ENCODE peak calls at places on chromosomes 1 and 21, in five cellular contexts. Z is spleen, B is astrocyte of the spinal cord, F is lower lobe of right lung, G is fibroblast of lung. U is an unnamed sample.

GRCh38 chr1:169091480-169091941 is 15.0 kb upstream of the ATP1B1 start:
- DNase-seq in Z (no peak), F (no peak), G (no peak), B (no peak), U (no peak)

GRCh38 chr1:115466433-115466832 is 128.4 kb upstream of the NGF start:
- DNase-seq in B (no peak), Z (no peak), G (no peak), F (no peak), U (no peak)

GRCh38 chr1:223713546-223714420 is 1.4 kb downstream of the CAPN2 start:
- DNase-seq in Z (no peak), B (no peak), F (no peak), G (no peak), U (no peak)

GRCh38 chr1:67689267-67690017 is 4.4 kb downstream of the GADD45A start:
- DNase-seq in B (no peak), Z (no peak), F (no peak), G (no peak), U (no peak)

GRCh38 chr1:53639251-53639721 is 99.7 kb downstream of the GLIS1 start:
- DNase-seq in Z (peak), F (no peak), G (peak), B (peak), U (no peak)

GRCh38 chr1:94125551-94126514 is 4.9 kb upstream of the ABCA4 start:
- DNase-seq in F (no peak), Z (no peak), B (no peak), G (no peak), U (no peak)

GRCh38 chr1:2547210-2548067 is 8.7 kb upstream of the TNFRSF14 start:
- DNase-seq in B (no peak), Z (peak), G (no peak), F (peak), U (peak)

GRCh38 chr1:38656741-38657140 is 202.8 kb downstream of the RRAGC start:
- DNase-seq in G (no peak), Z (no peak), B (no peak), F (no peak), U (no peak)

GRCh38 chr1:232149302-232150201 is 480.4 kb downstream of the SIPA1L2 start:
- DNase-seq in G (peak), Z (no peak), F (no peak), B (peak), U (no peak)

GRCh38 chr21:15370576-15370975 is 305.8 kb upstream of the NRIP1 start:
- DNase-seq in B (no peak), G (no peak), Z (no peak), F (no peak), U (no peak)

GRCh38 chr1:212915245-212916091 is 34.9 kb upstream of the VASH2 start:
- DNase-seq in Z (no peak), F (no peak), G (peak), B (peak), U (peak)

GRCh38 chr1:205270764-205271163 is 43.0 kb downstream of the TMCC2 start:
- DNase-seq in G (peak), Z (no peak), F (no peak), B (no peak), U (no peak)

GRCh38 chr1:226064168-226064815 is 1.8 kb downstream of the H3-3A start:
- DNase-seq in G (peak), F (no peak), Z (no peak), B (peak), U (peak)

GRCh38 chr21:14875704-14876364 is 189.0 kb downstream of the NRIP1 start:
- DNase-seq in G (no peak), Z (no peak), F (no peak), B (no peak), U (no peak)

GRCh38 chr1:26190373-26190987 is at the start of gene CATSPER4:
- DNase-seq in G (no peak), B (no peak), Z (no peak), F (no peak), U (peak)

GRCh38 chr1:110956586-110956985 is 7.1 kb downstream of the LRIF1 start:
- DNase-seq in B (no peak), F (no peak), G (no peak), Z (no peak), U (no peak)

GRCh38 chr1:75643460-75643859 is 32.5 kb upstream of the SLC44A5 start:
- DNase-seq in F (no peak), B (no peak), Z (no peak), G (no peak), U (no peak)

GRCh38 chr1:28602536-28603439 is 10.7 kb downstream of the RAB42 start:
- DNase-seq in F (no peak), G (peak), Z (no peak), B (peak), U (peak)

GRCh38 chr21:33019516-33019884 is 6.2 kb upstream of the OLIG2 start:
- DNase-seq in B (no peak), G (no peak), Z (no peak), F (no peak), U (no peak)

GRCh38 chr1:208291923-208292711 is 47.9 kb upstream of the PLXNA2 start:
- DNase-seq in F (no peak), Z (no peak), B (no peak), G (peak), U (no peak)

GRCh38 chr1:94063379-94063778 is 57.6 kb downstream of the ABCA4 start:
- DNase-seq in Z (no peak), F (no peak), B (peak), G (peak), U (peak)

GRCh38 chr1:228105996-228106799 is 2.9 kb downstream of the MRPL55 start:
- DNase-seq in Z (peak), G (no peak), B (no peak), F (no peak), U (peak)

GRCh38 chr1:13587256-13588030 is 3.8 kb downstream of the PDPN start:
- DNase-seq in F (no peak), Z (no peak), B (peak), G (no peak), U (no peak)

GRCh38 chr1:54094001-54094729 is 40.8 kb downstream of the TCEANC2 start:
- DNase-seq in F (no peak), B (no peak), Z (no peak), G (no peak), U (no peak)

GRCh38 chr1:100358210-100358609 is 5.9 kb downstream of the CDC14A start:
- DNase-seq in F (no peak), B (no peak), Z (no peak), G (peak), U (peak)

GRCh38 chr1:28955930-28956552 is 41.7 kb downstream of the EPB41 start:
- DNase-seq in F (no peak), Z (no peak), B (no peak), G (peak), U (no peak)

GRCh38 chr1:85245891-85246290 is 13.6 kb downstream of the C1orf52 start:
- DNase-seq in Z (no peak), F (no peak), B (no peak), G (no peak), U (no peak)

GRCh38 chr1:228073870-228074545 is 8.5 kb upstream of the ARF1 start:
- DNase-seq in F (peak), B (no peak), G (no peak), Z (peak), U (peak)

DNA sequence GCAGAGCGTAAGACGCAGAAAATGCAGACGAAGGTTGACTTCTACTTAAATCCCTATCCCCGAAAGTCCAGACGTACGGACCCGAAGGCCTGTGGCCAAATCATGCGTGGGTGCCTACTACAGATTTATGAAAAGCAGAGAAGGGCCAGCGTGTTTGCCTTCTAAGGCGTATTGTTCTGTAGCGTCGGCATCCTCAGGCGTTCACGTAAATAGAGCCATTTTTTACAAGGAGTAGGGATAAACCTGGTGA is 241 bp upstream of the GIPC2 start:
- DNase-seq in F (no peak), B (no peak), G (no peak), Z (no peak), U (no peak)
- H3K4me3 ChIP-seq in F (peak), B (peak), G (no peak), Z (peak), U (no peak)

GRCh38 chr1:151196292-151196800 is 2.0 kb upstream of the PIP5K1A start:
- DNase-seq in G (peak), Z (peak), F (no peak), B (peak), U (peak)
- H3K4me3 ChIP-seq in G (no peak), Z (no peak), F (peak), B (no peak), U (peak)

GRCh38 chr1:43205671-43206070 is 33.5 kb downstream of the CFAP57 start:
- DNase-seq in B (peak), G (peak), Z (no peak), F (no peak), U (no peak)

GRCh38 chr1:43203859-43204258 is 31.7 kb downstream of the CFAP57 start:
- DNase-seq in B (no peak), Z (no peak), G (no peak), F (no peak), U (no peak)

GRCh38 chr1:43207229-43207853 is 35.2 kb downstream of the CFAP57 start:
- DNase-seq in B (peak), Z (no peak), F (no peak), G (no peak), U (no peak)

GRCh38 chr1:43206721-43207228 is 34.6 kb downstream of the CFAP57 start:
- DNase-seq in B (peak), F (peak), Z (no peak), G (peak), U (no peak)

DNA sequence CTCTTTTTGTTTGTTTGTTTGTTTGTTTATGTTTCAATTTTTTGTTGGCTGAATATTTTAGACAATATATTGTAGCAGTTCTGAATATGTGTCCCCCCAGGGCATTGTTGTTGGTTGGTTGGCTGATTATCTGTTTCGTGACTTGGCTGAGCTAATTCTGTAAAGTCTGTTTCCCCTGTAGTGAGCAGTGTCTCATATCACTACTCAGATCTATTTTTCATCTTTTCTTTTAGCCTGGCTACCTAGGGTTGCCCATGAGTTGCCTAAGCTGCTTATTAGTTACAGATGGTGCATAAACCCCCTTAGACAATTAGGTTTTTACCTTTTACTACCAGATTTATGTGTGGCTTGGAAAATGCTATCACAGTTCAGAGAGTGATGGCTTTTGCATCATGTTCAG is 32.3 kb downstream of the CFAP57 start:
- DNase-seq in B (no peak), G (no peak), Z (no peak), F (no peak), U (no peak)
- H3K4me3 ChIP-seq in B (no peak), G (no peak), Z (no peak), F (no peak), U (no peak)

DNA sequence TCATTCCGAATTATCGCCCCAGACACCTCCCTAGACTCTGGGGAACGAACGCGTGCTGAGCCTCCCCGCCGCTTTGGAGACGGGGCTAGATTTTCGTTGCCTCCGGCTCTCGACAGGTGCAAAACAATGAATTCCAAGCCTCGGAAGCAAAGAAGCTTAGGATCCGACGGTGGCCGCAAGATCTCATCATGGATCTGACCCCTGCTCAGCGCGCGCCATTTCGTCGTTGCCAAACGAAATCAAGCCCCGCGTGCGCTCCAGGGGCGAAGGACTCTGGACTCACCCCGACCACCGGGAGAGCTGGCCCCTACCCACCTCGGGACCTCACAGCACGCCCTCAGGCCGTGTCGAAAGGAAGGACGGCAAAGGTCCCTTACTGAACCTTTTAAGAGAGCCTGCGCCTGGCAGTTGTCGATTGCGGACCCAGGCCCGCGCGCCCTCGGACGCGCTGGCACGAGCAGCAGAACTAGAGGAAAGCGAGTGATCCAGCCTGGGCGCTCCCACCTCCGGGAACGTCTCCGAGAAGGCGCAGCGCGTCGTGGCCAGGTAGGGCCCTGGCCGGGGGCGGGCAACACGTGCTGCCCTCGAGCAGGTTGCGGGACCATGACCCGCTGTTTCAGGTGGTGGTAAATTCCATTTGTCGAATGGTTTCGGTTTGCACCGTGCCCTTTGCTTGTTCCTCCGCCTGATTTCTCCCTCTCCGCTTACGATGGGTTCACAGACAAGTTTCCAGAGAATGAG is 1.6 kb upstream of the RUNX3 start:
- DNase-seq in Z (peak), F (no peak), G (no peak), B (no peak), U (no peak)
- H3K4me3 ChIP-seq in Z (peak), F (peak), G (no peak), B (no peak), U (no peak)

DNA sequence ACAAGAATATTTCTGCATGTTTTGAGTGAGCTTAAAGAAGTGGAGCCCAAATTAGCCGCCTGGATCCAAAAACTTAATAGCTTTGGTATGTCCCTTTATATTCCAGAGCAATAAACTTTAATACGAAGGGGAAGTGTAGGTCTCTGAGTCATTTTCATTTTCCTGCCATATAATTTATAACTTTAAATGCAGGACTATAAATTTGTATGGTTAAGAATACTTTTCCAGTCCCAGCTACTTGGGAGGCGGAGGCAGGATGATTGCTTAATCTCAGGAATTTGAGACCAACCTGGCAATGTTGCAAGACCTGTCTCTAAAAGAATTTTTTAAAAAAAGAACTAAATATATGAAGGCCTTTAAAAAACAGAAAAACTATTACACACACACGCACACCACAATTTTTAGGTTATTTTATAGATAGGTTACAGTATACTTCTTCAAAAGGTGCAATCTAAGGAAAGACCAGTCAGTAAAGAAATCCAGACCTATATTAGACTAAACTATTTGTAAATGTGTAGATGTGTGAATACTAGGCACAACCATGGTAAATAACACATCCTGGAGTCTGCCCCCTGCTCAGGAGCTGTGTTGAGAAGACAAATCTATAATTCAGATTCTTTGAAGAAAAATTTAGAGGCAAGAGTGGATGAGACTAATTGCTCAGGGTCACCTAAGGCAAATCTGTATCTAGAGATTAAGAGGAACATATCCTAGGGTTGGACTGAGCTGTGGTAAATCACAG is 80.3 kb downstream of the TTC3 start:
- DNase-seq in B (peak), F (no peak), G (peak), Z (no peak), U (no peak)
- H3K4me3 ChIP-seq in B (no peak), F (no peak), G (no peak), Z (no peak), U (no peak)

GRCh38 chr1:15011160-15011559 is 142.4 kb upstream of the TMEM51 start:
- DNase-seq in B (no peak), Z (no peak), G (no peak), F (no peak), U (no peak)
- H3K4me3 ChIP-seq in B (no peak), Z (no peak), G (no peak), F (no peak), U (no peak)

GRCh38 chr21:40667964-40668363 is 179.0 kb downstream of the DSCAM start:
- DNase-seq in B (no peak), Z (no peak), G (no peak), F (no peak), U (no peak)

GRCh38 chr21:40668535-40669275 is 178.3 kb downstream of the DSCAM start:
- DNase-seq in B (no peak), Z (no peak), G (no peak), F (no peak), U (no peak)

GRCh38 chr21:40672602-40673001 is 174.4 kb downstream of the DSCAM start:
- DNase-seq in G (no peak), Z (no peak), B (no peak), F (no peak), U (no peak)

GRCh38 chr21:40671721-40672120 is 175.2 kb downstream of the DSCAM start:
- DNase-seq in B (peak), F (no peak), Z (no peak), G (no peak), U (no peak)
- H3K4me3 ChIP-seq in B (no peak), F (no peak), Z (no peak), G (no peak), U (no peak)